ENCODE peak calls at places on chromosome 15, in four cellular contexts. X, Z, Q and J are unnamed samples.
A peak's percentile ranks its signal among the peaks of the same experiment; 100 is the strongest.

GRCh38 chr15:70976856-70977255 is 84.2 kb downstream of the LRRC49 start:
- DNase-seq in Q (no peak), Z (no peak), X (no peak), J (no peak)

GRCh38 chr15:95291878-95292472 is 1038.5 kb upstream of the NR2F2 start:
- DNase-seq in Q (no peak), Z (peak; percentile 28), X (peak; percentile 40), J (no peak)

GRCh38 chr15:56821721-56822425 is 88.6 kb upstream of the ZNF280D start:
- DNase-seq in Q (no peak), Z (peak; percentile 43), X (peak; percentile 66), J (peak; percentile 64)

GRCh38 chr15:82653483-82653882 is 6.3 kb upstream of the CPEB1 start:
- DNase-seq in X (no peak), Z (no peak), Q (no peak), J (no peak)

GRCh38 chr15:78374436-78375393 is 34.6 kb downstream of the CRABP1 start:
- DNase-seq in Q (no peak), Z (peak; percentile 90), X (peak; percentile 27), J (no peak)

GRCh38 chr15:24075420-24076089 is 388.4 kb upstream of the NDN start:
- DNase-seq in X (no peak), Q (no peak), Z (no peak), J (no peak)

GRCh38 chr15:22895465-22896190 is 57.2 kb downstream of the NIPA2 start:
- DNase-seq in Q (peak; percentile 1), X (peak; percentile 62), Z (no peak), J (no peak)

GRCh38 chr15:73637527-73637926 is 4.3 kb upstream of the NPTN start:
- DNase-seq in Z (no peak), Q (no peak), X (no peak), J (no peak)

GRCh38 chr15:66563126-66563525 is 2.7 kb downstream of the LCTL start:
- DNase-seq in Q (no peak), X (no peak), Z (no peak), J (no peak)

GRCh38 chr15:100279849-100280248 is 61.9 kb downstream of the ADAMTS17 start:
- DNase-seq in Q (no peak), Z (no peak), X (no peak), J (no peak)
- TF ChIP-seq ETV6 in Q (no peak), Z (no peak), X (no peak), J (no peak)

DNA sequence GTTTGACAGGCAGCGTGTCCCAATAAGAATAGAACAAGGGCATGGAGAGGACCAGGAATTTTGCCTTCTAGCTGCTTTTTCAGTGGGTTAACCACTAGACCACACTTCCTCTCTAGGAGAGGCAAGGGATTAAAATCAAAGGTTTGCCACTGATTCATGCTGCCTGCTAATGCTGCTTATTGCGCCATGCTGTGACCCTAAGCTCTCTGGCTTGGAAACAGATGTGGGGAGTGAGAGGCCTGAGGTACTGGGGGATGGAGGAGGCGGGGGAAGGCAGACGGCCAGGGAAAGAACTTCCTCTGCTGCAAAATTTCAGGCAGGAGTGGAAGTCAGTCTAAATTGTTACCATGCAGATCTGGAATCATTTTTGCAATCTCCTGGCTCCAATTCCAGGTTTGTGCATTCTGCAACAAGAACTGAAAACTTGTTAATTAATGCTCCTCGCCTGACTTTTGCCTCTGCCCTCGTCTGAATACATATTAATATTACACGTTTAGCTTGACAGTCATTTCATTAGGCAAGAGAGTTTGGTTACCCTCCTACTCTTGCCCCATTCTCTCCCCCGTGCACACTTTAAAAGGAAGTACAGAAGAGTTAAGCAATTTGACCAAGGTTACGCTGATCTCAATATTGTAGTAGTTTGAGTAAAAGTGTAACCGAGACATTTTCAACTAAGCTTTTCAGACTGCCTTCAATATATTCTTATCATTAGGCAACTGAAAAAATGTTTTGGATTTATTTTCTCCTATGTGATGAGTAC is 121.7 kb upstream of the SPRED1 start:
- DNase-seq in X (no peak), Z (no peak), Q (peak; percentile 51), J (no peak)
- TF ChIP-seq ETV6 in X (no peak), Z (no peak), Q (peak; percentile 76), J (no peak)

GRCh38 chr15:58469432-58470353 is 37.9 kb downstream of the LIPC start:
- DNase-seq in Q (no peak), Z (peak; percentile 90), X (no peak), J (no peak)
- TF ChIP-seq ETV6 in Q (no peak), Z (no peak), X (no peak), J (no peak)

DNA sequence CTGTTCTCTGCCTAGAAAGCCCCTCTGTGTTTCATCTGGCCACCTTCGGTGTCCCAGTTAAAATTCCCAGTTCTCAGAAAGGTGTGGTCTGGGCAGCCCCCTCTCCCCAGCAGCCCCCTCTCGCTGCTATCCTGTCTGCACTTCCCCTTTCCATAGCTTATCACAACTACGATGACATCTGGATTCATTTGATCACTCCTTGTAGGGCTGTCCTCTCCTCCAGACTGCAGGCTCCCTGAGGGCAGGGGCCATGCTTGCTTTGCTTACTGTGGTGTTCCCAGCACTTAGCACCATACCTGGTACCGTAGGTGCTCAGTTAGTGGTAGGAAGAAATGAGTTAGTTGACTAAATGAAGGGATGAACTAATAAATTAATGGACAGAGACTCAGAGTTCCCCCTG is 26.3 kb upstream of the GOLGA6C start:
- DNase-seq in Z (no peak), X (no peak), Q (no peak), J (no peak)
- TF ChIP-seq ETV6 in Z (no peak), X (no peak), Q (no peak), J (no peak)

DNA sequence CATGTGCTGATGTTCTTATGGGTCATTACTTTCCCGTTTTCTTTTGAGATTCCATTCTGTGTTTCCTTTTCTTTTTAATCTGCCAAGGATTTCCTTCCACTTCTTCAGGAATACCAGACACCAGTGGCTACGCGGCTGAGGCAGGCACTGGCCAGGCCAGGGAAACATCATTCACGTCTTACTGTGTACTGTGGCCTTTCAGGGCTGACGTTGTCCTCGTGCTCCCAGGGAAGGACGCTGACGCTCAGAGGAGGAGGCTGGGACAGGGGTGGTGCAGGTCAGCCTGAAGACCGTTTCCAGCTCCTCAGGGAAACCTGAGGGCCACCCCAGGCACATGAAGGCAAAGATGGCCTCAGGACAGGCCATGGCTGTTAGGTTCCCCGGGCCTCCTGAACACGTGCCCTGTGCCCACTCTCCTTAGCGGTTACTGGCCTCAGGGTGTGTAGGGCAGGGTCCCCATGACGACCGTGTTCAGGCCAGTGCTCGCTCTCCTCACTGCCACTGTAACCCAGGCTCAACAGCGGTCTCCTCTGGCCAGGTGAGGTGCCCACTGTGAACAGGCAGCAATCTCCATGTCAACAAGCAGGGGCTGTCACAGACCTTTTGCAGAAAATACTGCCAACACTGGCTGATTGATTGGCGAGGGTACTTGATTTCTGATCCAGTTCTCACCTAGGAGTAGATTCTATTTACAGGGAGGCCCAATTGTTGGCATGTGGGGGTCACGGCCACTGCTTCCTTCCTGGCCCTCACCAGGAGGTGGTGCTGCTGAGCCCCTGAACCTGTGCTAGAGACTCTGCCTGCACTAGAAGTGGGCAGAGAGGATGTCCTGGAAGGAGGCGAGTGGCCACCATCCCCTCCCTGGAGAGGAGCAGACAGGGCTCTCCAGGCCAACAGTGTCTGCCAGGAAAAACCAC is 169.5 kb downstream of the ATP10A start:
- DNase-seq in X (peak; percentile 42), Q (no peak), Z (peak; percentile 7), J (peak; percentile 75)
- TF ChIP-seq ETV6 in X (no peak), Q (no peak), Z (no peak), J (no peak)

GRCh38 chr15:92845109-92845508 is 55.0 kb upstream of the CHD2 start:
- DNase-seq in Q (peak; percentile 74), Z (peak; percentile 28), X (no peak), J (no peak)
- TF ChIP-seq ETV6 in Q (peak; percentile 46), Z (no peak), X (no peak), J (no peak)

DNA sequence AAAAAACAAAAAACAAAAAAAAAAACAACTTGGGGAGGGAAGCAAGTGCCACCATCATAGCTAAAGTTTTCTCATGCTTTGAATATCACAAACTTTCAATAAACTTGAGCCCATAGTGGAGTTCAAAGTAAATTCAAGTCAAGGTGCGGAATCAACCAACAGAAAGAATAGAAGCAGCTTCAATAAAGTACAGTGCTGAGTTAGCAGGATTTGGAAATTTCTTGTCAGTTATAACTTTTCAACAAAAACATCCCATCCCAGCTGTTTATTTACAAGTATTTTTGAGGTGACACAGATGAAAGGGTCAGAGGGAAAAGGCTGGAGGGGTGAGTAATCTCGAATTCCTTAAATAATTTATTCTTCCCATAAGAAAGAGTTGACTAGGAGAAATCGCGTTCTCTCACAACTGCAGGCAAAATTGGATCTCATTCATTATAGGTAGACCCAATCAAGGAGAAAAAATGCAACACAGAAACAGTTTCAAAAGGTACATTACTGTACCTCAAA is 477.4 kb upstream of the RASGRP1 start:
- DNase-seq in Q (no peak), Z (no peak), X (no peak), J (no peak)
- TF ChIP-seq ETV6 in Q (no peak), Z (no peak), X (no peak), J (no peak)